ENCODE peak calls at places on chromosome 9, in four cellular contexts. G is IMR-90, Q is H9, O is H1. N is an unnamed sample.

GRCh38 chr9:95788486-95789110 is 86.9 kb upstream of the ERCC6L2 start:
- DNase-seq in O (no peak), Q (no peak), G (no peak), N (no peak)

GRCh38 chr9:93131599-93132286 is 2.3 kb downstream of the NINJ1 start:
- DNase-seq in G (no peak), O (no peak), Q (no peak), N (no peak)

GRCh38 chr9:128203842-128204551 is 818 bp downstream of the DNM1 start:
- DNase-seq in G (peak), O (no peak), Q (peak), N (peak)

GRCh38 chr9:127741831-127742434 is 6.8 kb upstream of the TOR2A start:
- DNase-seq in G (no peak), Q (peak), O (peak), N (peak)

GRCh38 chr9:77752566-77752965 is 104.4 kb upstream of the GNA14 start:
- DNase-seq in G (peak), O (no peak), Q (no peak), N (no peak)

GRCh38 chr9:98862936-98863335 is 55.5 kb downstream of the GALNT12 start:
- DNase-seq in O (no peak), Q (no peak), G (no peak), N (no peak)

GRCh38 chr9:135905380-135906282 is 1.7 kb downstream of the CAMSAP1 start:
- DNase-seq in Q (no peak), O (no peak), G (peak), N (no peak)

GRCh38 chr9:127877566-127877998 is at the start of gene AK1:
- DNase-seq in G (peak), Q (peak), O (no peak), N (peak)

GRCh38 chr9:86405926-86406325 is 51.7 kb upstream of the TUT7 start:
- DNase-seq in G (peak), Q (no peak), O (no peak), N (peak)

GRCh38 chr9:114621975-114622609 is 11.0 kb downstream of the TMEM268 start:
- DNase-seq in Q (no peak), O (no peak), G (peak), N (no peak)

GRCh38 chr9:72930828-72931227 is 22.0 kb downstream of the ALDH1A1 start:
- DNase-seq in O (no peak), Q (peak), G (no peak), N (peak)

GRCh38 chr9:136147038-136147889 is 28.6 kb upstream of the TMEM250 start:
- DNase-seq in Q (no peak), O (no peak), G (no peak), N (no peak)

GRCh38 chr9:76453785-76454184 is 5.2 kb upstream of the GCNT1 start:
- DNase-seq in Q (no peak), O (no peak), G (peak), N (no peak)

GRCh38 chr9:75185585-75186170 is 97.4 kb downstream of the OSTF1 start:
- DNase-seq in O (no peak), G (no peak), Q (peak), N (peak)

GRCh38 chr9:33426843-33427293 is 20.5 kb downstream of the AQP3 start:
- DNase-seq in Q (no peak), G (no peak), O (no peak), N (no peak)

GRCh38 chr9:116594552-116594951 is 92.6 kb upstream of the TRIM32 start:
- DNase-seq in G (peak), O (no peak), Q (no peak), N (no peak)

GRCh38 chr9:133943036-133943780 is 48.9 kb downstream of the VAV2 start:
- DNase-seq in G (no peak), O (no peak), Q (no peak), N (no peak)

GRCh38 chr9:85163415-85163814 is 493.9 kb downstream of the NTRK2 start:
- DNase-seq in O (no peak), G (no peak), Q (no peak), N (no peak)

GRCh38 chr9:133351908-133352634 is 4.1 kb downstream of the RPL7A start:
- DNase-seq in G (peak), Q (peak), O (peak), N (peak)

GRCh38 chr9:134757206-134757975 is 115.8 kb downstream of the COL5A1 start:
- DNase-seq in O (no peak), Q (no peak), G (no peak), N (no peak)

GRCh38 chr9:34230556-34230955 is 51.7 kb downstream of the UBAP1 start:
- DNase-seq in Q (no peak), O (no peak), G (no peak), N (no peak)

GRCh38 chr9:93468763-93469456 is 15.5 kb upstream of the FAM120AOS start:
- DNase-seq in Q (no peak), O (no peak), G (peak), N (peak)

GRCh38 chr9:16824545-16825041 is 45.9 kb downstream of the BNC2 start:
- DNase-seq in O (no peak), Q (peak), G (peak), N (peak)

GRCh38 chr9:98037362-98037761 is 19.2 kb upstream of the NANS start:
- DNase-seq in O (no peak), Q (no peak), G (peak), N (no peak)

GRCh38 chr9:81506941-81507864 is 182.1 kb downstream of the TLE1 start:
- DNase-seq in Q (no peak), O (no peak), G (no peak), N (no peak)

GRCh38 chr9:36092509-36093215 is 43.9 kb upstream of the GLIPR2 start:
- DNase-seq in O (no peak), G (no peak), Q (no peak), N (peak)

GRCh38 chr9:127530206-127530941 is 79.1 kb downstream of the LRSAM1 start:
- DNase-seq in Q (no peak), G (no peak), O (no peak), N (no peak)

GRCh38 chr9:109109962-109110325 is 9.8 kb downstream of the TMEM245 start:
- DNase-seq in Q (no peak), G (no peak), O (no peak), N (no peak)

GRCh38 chr9:87322840-87323635 is 174.6 kb upstream of the DAPK1 start:
- DNase-seq in Q (no peak), G (peak), O (no peak), N (no peak)

GRCh38 chr9:36893148-36893547 is 140.9 kb downstream of the PAX5 start:
- DNase-seq in G (no peak), O (no peak), Q (no peak), N (no peak)

GRCh38 chr9:3290231-3290840 is 235.5 kb downstream of the RFX3 start:
- DNase-seq in Q (no peak), G (no peak), O (no peak), N (no peak)

GRCh38 chr9:108665856-108666784 is 189.7 kb downstream of the ACTL7B start:
- DNase-seq in G (peak), O (no peak), Q (no peak), N (no peak)

GRCh38 chr9:107149756-107150155 is 133.3 kb upstream of the RAD23B start:
- DNase-seq in Q (no peak), G (no peak), O (no peak), N (no peak)

GRCh38 chr9:86965627-86966395 is 18.5 kb upstream of the GAS1 start:
- DNase-seq in G (peak), Q (no peak), O (no peak), N (no peak)

GRCh38 chr9:96258967-96259366 is 43.0 kb downstream of the HSD17B3 start:
- DNase-seq in Q (peak), O (no peak), G (no peak), N (peak)

GRCh38 chr9:136648746-136649145 is 14.0 kb upstream of the EGFL7 start:
- DNase-seq in G (no peak), O (no peak), Q (no peak), N (no peak)

GRCh38 chr9:20495133-20495532 is 127.2 kb downstream of the MLLT3 start:
- DNase-seq in Q (no peak), O (no peak), G (no peak), N (peak)

GRCh38 chr9:129929467-129930125 is 94.3 kb downstream of the USP20 start:
- DNase-seq in G (no peak), O (no peak), Q (no peak), N (no peak)

GRCh38 chr9:129933709-129934586 is 98.7 kb downstream of the USP20 start:
- DNase-seq in Q (no peak), G (peak), O (no peak), N (no peak)

GRCh38 chr9:129933215-129933614 is 98.0 kb downstream of the USP20 start:
- DNase-seq in O (no peak), Q (no peak), G (no peak), N (no peak)

GRCh38 chr9:129930743-129931142 is 95.5 kb downstream of the USP20 start:
- DNase-seq in Q (no peak), O (no peak), G (no peak), N (peak)

GRCh38 chr9:129932303-129933151 is 97.3 kb downstream of the USP20 start:
- DNase-seq in O (no peak), G (peak), Q (no peak), N (peak)
- H3K9ac ChIP-seq in O (no peak), G (no peak), Q (no peak), N (no peak)

GRCh38 chr9:30476826-30477225 is 1907.6 kb upstream of the ACO1 start:
- DNase-seq in Q (no peak), G (no peak), O (no peak), N (no peak)
- H3K56ac ChIP-seq in Q (no peak), G (no peak), O (no peak), N (no peak)

GRCh38 chr9:18451409-18451808 is 22.5 kb upstream of the ADAMTSL1 start:
- DNase-seq in G (peak), O (no peak), Q (no peak), N (no peak)
- H3K9ac ChIP-seq in G (no peak), O (no peak), Q (no peak), N (no peak)

DNA sequence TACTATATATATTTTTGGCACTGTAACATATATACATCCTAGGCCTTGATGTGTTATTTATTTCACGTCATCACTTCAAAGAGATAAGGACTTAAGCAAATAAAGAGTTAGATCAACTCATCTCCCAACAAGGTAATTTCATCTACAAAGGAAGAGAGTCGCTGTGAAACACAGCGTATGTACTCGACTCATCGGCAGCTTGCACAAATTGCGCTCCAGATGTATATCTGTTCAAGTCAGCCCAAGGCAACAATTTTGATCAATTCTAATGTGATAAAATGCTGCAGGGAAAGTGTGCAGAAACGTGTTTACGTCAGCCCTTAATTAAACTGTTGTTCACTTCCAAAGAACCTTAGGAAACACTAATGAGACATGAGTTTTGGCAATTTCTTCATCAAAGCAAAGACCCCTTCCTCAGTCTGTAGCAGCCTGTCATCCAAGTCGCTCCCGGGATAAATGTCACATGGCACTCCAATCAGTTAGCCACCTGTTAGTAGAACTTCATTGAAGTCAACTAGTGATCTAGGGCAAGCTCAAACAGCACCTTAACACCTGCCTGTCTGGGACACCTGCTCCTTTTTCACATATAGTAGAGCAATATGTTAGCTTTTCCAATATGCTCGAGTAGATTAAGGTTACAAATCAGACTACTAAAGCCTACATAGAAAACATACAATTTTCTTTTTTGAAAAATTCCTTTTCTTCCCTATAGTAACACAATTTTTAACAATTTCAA is 182.4 kb downstream of the NFIB start:
- DNase-seq in G (no peak), O (no peak), Q (no peak), N (no peak)
- H3K56ac ChIP-seq in G (no peak), O (no peak), Q (no peak), N (no peak)

DNA sequence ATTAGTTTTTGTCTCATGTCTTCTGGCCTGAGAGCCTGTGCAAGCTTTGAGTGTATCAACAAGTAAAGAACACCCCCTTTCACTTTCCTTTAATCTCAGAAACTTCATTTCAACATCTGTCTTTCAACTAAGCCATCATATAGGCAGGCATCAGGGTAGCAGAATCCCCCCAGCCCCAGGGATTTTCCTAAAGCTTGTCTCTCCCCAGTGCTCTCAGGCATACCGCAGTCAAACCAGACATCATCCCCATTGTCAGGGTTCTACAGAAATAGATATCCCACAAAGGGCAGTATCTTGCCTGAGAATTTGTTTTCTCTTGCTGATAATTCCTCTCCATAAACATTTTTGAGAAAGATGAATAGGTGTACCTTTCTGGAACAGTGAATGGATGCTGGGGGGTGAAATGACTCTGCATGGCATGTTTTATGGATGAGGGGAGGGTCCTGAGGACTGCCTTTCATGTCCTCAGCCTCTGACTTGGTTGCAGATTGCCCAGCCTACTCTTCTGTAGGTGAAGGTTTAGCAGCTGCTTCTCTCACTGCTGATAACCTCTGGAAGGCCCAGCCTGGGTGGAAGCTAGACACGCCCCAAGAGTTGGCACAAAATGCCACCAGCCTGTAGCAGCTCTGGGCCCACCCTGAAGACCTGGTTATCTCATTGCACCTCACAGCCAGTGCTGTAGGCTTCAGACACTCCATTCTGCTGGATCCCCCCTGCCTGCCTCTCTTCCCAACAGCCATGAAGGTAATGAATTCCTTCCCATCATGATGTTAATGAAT is 20.5 kb upstream of the SHB start:
- DNase-seq in O (no peak), Q (no peak), G (no peak), N (peak)
- H3K9ac ChIP-seq in O (no peak), Q (no peak), G (no peak), N (no peak)

DNA sequence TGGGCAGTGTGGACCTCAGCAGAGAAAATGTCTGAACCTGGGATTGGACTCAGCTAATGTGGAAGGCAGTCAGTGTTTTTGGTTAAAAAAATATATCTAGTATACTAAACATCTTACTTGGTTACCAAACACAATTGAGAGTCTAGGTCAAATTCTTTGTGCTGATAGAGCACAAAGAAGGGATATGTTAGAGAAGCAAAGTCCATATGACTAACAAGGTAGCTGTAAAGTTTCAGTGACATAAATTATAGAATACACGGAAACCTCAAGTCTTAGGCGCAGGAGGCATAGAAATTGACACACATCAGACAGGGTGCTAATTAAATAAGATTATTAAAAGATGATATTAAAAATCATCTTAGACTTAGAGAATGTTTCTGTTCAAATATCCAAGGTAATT is 718.3 kb downstream of the TLR4 start:
- DNase-seq in O (no peak), G (no peak), Q (no peak), N (no peak)
- H3K56ac ChIP-seq in O (no peak), G (no peak), Q (no peak), N (no peak)

GRCh38 chr9:111659706-111660105 is 1.7 kb upstream of the GNG10 start:
- DNase-seq in Q (no peak), O (no peak), G (no peak), N (no peak)

GRCh38 chr9:111661150-111661801 is at the start of gene GNG10:
- DNase-seq in O (no peak), Q (peak), G (peak), N (peak)

GRCh38 chr9:111658943-111659342 is 2.5 kb upstream of the GNG10 start:
- DNase-seq in O (no peak), G (no peak), Q (no peak), N (no peak)

GRCh38 chr9:111661802-111662491 is 542 bp downstream of the GNG10 start:
- DNase-seq in Q (peak), G (peak), O (no peak), N (peak)

DNA sequence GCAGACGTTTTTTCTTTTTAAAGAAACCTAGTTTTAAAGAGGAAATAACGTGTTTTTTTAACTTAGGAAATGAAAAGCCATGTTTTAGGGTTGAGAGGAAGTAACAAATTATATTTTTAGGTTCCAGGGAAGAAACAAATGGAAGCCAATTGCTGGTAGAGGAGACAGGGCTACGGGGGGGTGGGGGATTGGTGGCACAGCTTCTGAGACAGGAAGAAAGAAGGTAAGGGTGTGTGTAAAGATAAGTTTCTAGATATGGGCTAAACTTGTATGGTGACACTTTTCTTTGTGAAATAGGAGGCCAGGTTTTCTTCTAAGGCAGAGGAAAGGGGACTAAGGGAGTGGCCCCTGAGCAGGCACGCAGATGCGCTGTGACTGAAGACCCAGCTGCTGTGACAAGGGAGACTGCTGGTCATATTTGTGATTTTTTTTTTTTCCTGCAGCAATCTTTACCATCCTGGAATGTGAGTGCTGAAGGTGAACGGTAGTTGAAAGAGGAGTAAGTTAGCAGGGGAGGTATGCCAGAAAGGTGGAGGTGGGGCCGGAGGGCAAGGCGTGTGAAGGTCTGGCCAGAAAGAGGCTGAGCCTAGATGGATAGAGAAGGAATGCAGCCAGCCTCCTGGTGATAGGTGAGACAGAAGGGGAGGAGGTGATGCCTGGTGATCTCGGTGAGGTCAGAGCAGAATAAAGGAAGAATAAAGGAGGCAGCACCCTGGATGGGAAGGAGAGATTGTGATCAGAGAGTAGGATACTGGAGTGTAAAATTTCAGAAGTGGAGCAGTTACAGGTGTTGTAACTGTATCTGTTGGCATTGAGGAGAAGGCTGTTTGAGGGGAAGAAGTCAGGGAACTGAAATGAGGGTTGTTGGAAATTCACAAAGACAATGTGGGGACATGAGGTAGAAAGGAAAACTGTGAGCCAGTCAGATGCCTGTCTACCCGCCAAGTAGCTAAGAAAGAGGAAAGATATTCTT is 1.7 kb downstream of the GNG10 start:
- DNase-seq in G (no peak), O (peak), Q (peak), N (peak)
- H3K9ac ChIP-seq in G (peak), O (no peak), Q (no peak), N (peak)

GRCh38 chr9:123081824-123082223 is 48.4 kb downstream of the GPR21 start:
- DNase-seq in G (peak), Q (no peak), O (no peak), N (peak)

GRCh38 chr9:123083680-123084079 is 50.2 kb downstream of the GPR21 start:
- DNase-seq in G (no peak), Q (no peak), O (no peak), N (no peak)

GRCh38 chr9:123085916-123086315 is 52.4 kb downstream of the GPR21 start:
- DNase-seq in O (no peak), Q (no peak), G (no peak), N (no peak)

GRCh38 chr9:123084256-123084655 is 50.8 kb downstream of the GPR21 start:
- DNase-seq in O (no peak), G (no peak), Q (no peak), N (no peak)

DNA sequence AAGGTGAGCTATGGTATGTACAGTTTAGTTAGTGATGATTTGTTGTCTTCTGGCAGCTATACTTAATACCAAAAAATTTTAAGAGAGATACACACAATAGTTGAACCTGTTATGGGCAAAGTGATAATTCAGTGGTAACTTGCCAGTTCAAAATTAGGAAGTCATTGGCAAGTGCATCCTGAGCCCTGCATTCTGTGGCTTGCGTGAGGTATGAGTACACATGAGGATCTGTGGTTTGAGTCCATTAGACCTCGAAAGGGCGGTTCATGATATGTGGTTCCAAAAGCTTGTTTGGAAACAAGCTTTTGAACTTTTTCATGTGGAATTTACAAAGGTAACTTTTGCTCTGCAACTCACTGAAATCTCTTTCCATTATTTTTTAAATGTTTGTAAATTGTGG is 47.0 kb downstream of the GPR21 start:
- DNase-seq in O (no peak), G (no peak), Q (no peak), N (no peak)
- H3K56ac ChIP-seq in O (no peak), G (no peak), Q (no peak), N (no peak)